ENCODE peak calls at places on chromosomes 6 and 20, in four cellular contexts. W is fibroblast of mammary gland, R is PC-9, Q is tibial artery. H is an unnamed sample.

GRCh38 chr6:82877213-82878195 is 188.1 kb downstream of the UBE3D start:
- DNase-seq in W (peak; percentile 16), R (peak; percentile 34), Q (no peak), H (no peak)

GRCh38 chr6:79127660-79128059 is 49.6 kb upstream of the PHIP start:
- DNase-seq in R (no peak), W (no peak), Q (no peak), H (no peak)

GRCh38 chr6:166626177-166627038 is 643 bp downstream of the RPS6KA2 start:
- DNase-seq in W (peak; percentile 37), R (peak; percentile 46), Q (no peak), H (no peak)

GRCh38 chr6:89794324-89794723 is 25.3 kb downstream of the MDN1 start:
- DNase-seq in W (no peak), Q (no peak), R (no peak), H (no peak)

GRCh38 chr6:86775893-86776292 is 161.4 kb upstream of the HTR1E start:
- DNase-seq in R (no peak), Q (no peak), W (no peak), H (no peak)

GRCh38 chr6:64679411-64679810 is 1027.6 kb downstream of the EYS start:
- DNase-seq in W (no peak), Q (no peak), R (no peak), H (no peak)

GRCh38 chr6:41064841-41065240 is 7.3 kb downstream of the OARD1 start:
- DNase-seq in R (no peak), Q (no peak), W (no peak), H (no peak)

GRCh38 chr6:66210964-66211363 is 503.9 kb upstream of the EYS start:
- DNase-seq in R (no peak), W (peak; percentile 9), Q (no peak), H (no peak)

GRCh38 chr6:7137335-7138106 is 29.8 kb downstream of the RREB1 start:
- DNase-seq in R (no peak), Q (peak; percentile 77), W (peak; percentile 69), H (no peak)

GRCh38 chr6:118562959-118563358 is 14.9 kb downstream of the PLN start:
- DNase-seq in R (no peak), W (peak; percentile 42), Q (no peak), H (peak; percentile 83)

GRCh38 chr6:36911946-36912555 is 26.3 kb downstream of the C6orf89 start:
- DNase-seq in W (no peak), Q (no peak), R (no peak), H (no peak)
- H3K4me3 ChIP-seq in W (no peak overlapping the region), Q (no peak overlapping the region), R (no peak overlapping the region), H (no peak overlapping the region)

DNA sequence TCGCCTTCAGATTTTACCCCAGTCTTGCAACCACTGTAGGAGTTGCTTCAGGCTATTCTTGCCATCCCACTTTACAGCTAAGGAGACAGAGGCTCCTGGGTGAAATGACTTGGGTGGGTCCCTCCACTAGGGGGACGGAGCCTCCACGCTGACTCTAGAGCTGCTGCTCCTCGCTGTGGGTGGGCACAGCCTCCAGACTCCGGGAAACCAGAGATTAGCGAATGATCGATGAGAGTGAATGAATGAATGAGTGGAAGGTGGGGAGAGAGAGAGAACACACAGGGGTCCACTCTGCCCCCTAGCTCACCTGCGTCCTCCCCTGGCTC is 10.4 kb downstream of the ZBP1 start:
- DNase-seq in W (no peak), R (no peak), Q (no peak), H (no peak)
- TF ChIP-seq CTCF in W (no peak), R (no peak), Q (no peak), H (peak; percentile 8)

GRCh38 chr20:53157443-53158408 is 185.6 kb downstream of the TSHZ2 start:
- DNase-seq in R (no peak), W (peak; percentile 61), Q (no peak), H (no peak)
- H3K4me3 ChIP-seq in R (no peak overlapping the region), W (no peak overlapping the region), Q (no peak overlapping the region), H (no peak overlapping the region)

GRCh38 chr6:111176038-111176762 is 88.9 kb downstream of the SLC16A10 start:
- DNase-seq in R (no peak), Q (no peak), W (no peak), H (no peak)
- TF ChIP-seq CTCF in R (no peak), Q (no peak), W (no peak), H (no peak)

GRCh38 chr6:22030730-22031619 is 265.9 kb downstream of the PRL start:
- DNase-seq in R (no peak), W (no peak), Q (no peak), H (no peak)

GRCh38 chr6:22028403-22028802 is 268.4 kb downstream of the PRL start:
- DNase-seq in R (no peak), Q (no peak), W (no peak), H (no peak)

GRCh38 chr6:22026160-22026678 is 270.6 kb downstream of the PRL start:
- DNase-seq in R (no peak), Q (no peak), W (no peak), H (no peak)

GRCh38 chr6:22027226-22027725 is 269.6 kb downstream of the PRL start:
- DNase-seq in W (no peak), Q (no peak), R (no peak), H (no peak)

DNA sequence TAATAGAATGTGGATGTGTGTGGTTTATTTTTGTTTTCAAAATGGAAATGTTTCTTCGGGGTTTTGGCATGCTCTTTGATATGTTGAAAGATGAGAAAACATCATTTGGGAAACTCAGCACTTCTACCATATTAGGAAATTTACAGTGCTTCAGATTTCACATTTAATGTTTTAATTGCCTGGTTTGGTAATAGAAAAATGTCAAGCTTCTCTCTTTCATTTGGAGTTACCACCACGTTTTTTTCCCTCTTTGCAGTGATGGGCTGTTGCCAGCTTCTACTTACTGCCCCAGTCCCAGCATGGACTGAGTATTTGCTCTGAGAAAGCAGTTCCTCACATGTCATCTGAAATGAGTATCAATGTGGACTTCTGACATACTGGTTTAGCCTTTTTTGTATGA is 267.7 kb downstream of the PRL start:
- DNase-seq in Q (no peak), W (no peak), R (no peak), H (no peak)
- H3K4me3 ChIP-seq in Q (no peak overlapping the region), W (no peak overlapping the region), R (no peak overlapping the region), H (no peak overlapping the region)

DNA sequence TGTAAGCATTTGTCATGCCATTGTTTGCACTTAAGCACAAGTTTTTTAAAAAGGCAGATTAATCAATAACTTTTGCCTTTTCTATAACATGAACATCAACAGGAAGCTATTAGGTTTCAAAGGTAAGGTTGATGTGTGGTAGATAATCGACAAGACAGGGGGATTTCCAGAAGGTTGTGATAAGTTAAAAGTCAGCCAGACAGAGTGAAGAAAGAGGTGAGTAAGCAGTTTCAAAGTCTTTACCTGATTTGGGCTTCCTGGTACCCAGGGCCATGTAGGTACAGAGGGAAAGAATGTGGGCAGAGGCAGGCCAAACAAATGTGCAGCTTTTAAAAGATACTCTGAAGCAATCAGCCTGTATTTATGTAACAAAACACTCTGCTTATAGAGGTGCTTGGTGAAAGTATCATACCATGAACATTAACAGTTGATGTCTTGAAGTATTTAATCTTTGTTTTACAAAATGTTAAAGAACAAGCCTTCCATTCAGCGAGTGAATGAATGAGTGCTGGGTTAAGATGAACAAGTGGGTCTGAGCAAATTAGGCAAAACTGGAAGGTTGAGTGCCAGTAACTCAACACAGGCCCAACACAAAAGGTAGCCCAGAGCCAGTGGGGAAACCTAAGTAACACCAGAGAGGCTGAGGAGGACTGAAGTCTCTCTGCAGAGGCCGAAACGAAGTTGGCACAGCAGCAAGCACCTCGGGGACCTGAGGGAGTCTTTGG is 60.2 kb downstream of the LRRC1 start:
- DNase-seq in R (peak; percentile 86), Q (no peak), W (no peak), H (peak; percentile 68)
- TF ChIP-seq CTCF in R (no peak), Q (no peak), W (no peak), H (no peak)

GRCh38 chr6:157481865-157482249 is 100.9 kb downstream of the ZDHHC14 start:
- DNase-seq in Q (no peak), R (no peak), W (no peak), H (no peak)

GRCh38 chr6:157486632-157487031 is 105.6 kb downstream of the ZDHHC14 start:
- DNase-seq in Q (no peak), W (no peak), R (no peak), H (no peak)

GRCh38 chr6:157484181-157484580 is 103.2 kb downstream of the ZDHHC14 start:
- DNase-seq in W (no peak), Q (no peak), R (no peak), H (no peak)

GRCh38 chr6:157481189-157481864 is 100.3 kb downstream of the ZDHHC14 start:
- DNase-seq in R (no peak), Q (no peak), W (peak; percentile 7), H (no peak)

DNA sequence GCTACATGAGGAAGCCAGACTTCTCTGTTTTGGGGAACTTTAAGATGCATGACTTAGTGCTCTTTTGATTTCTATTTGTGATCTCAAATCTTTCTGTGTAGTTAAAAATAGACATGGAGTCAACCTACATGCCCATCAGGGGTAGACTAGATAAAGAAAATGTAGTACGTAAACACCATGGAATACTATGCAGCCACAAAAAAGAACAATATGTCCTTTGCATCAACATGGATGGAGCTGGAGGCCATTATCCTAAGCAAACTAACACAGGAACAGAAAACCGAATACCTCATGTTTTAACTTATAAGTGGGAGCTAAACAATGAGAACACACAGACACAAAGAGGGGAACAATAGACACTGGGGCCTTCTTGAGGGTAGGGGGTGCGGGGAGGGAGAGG is 102.8 kb downstream of the ZDHHC14 start:
- DNase-seq in W (no peak), R (no peak), Q (no peak), H (no peak)
- H3K4me3 ChIP-seq in W (no peak overlapping the region), R (no peak overlapping the region), Q (no peak overlapping the region), H (no peak overlapping the region)

DNA sequence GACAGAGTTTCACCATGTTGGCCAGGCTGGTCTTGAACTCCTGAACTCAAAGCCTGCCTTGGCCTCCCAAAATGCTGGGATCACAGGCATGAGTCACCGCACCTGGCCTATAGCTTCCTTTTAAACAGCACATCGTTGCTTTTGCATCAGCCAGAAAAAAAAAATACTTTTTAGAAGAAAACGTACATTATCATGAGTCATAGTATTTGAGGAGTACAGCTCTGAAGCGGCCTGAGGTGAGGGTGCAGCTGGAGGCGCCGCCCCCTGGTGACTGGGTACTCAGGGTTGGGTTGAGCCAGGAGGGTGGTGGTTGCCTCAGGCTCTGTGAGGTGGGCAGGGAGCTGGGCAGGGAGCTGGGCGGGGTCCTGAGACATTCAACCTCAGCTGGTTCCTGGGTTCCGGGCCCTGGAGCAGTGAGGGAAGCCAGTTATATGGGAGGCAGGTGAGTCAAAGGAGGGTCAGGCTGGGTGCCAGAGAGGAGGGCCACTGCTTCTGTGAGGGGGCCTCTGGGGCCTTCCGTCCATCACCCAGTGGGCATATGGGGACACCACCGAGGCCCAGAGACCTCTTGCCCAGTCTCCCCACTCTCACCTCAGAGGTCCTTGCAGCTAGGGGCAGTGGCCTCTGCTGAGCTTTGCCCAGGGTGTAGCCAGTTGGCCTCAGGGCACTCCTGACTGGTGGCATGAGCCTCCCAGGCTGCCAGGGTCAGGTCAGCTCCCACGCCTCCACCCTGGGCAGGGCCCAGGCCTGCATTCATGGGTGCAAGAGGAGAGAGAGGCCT is 11.7 kb upstream of the ID1 start:
- DNase-seq in Q (no peak), W (peak; percentile 94), R (peak; percentile 99), H (no peak)
- TF ChIP-seq CTCF in Q (no peak), W (peak; percentile 1), R (no peak), H (peak; percentile 13)

H was measured in epithelial cell of proximal tubule.